ENCODE peak calls at places on chromosomes 1 and 21, in seven cellular contexts. N is HepG2, W is left lung, D is lung, B is Panc1, T is aorta, L is GM23248. C is an unnamed sample.

GRCh38 chr1:39238476-39238875 is 34.0 kb downstream of the MACF1 start:
- DNase-seq in N (no peak), W (no peak), D (no peak), B (no peak), T (no peak), L (peak; percentile 89), C (peak; percentile 53)

GRCh38 chr1:67970088-67970487 is 80.3 kb downstream of the DIRAS3 start:
- DNase-seq in N (no peak), W (no peak), D (no peak), B (peak; percentile 13), T (no peak), L (peak; percentile 91), C (no peak)

GRCh38 chr1:224580006-224580405 is 36.1 kb upstream of the CNIH3 start:
- DNase-seq in N (no peak), W (no peak), D (no peak), B (no peak), T (no peak), L (no peak), C (no peak)

GRCh38 chr1:1090424-1091343 is 16.6 kb upstream of the RNF223 start:
- DNase-seq in N (no peak), W (no peak), D (no peak), B (no peak), T (no peak), L (no peak), C (no peak)

GRCh38 chr21:24076179-24076578 is 1531.1 kb downstream of the MRPL39 start:
- DNase-seq in N (no peak), W (no peak), D (no peak), B (no peak), T (no peak), L (no peak), C (no peak)

GRCh38 chr1:228088586-228089498 is 6.3 kb downstream of the ARF1 start:
- DNase-seq in N (no peak), W (peak; percentile 46), D (no peak), B (no peak), T (peak; percentile 40), L (peak; percentile 82), C (no peak)

GRCh38 chr1:46128336-46128735 is 4.1 kb downstream of the PIK3R3 start:
- DNase-seq in N (no peak), W (no peak), D (no peak), B (no peak), T (no peak), L (peak; percentile 40), C (no peak)

GRCh38 chr1:6623269-6623965 is 1.3 kb upstream of the THAP3 start:
- DNase-seq in N (no peak), W (no peak), D (no peak), B (no peak), T (no peak), L (no peak), C (peak; percentile 57)

GRCh38 chr21:41600961-41601572 is 93.1 kb upstream of the TMPRSS2 start:
- DNase-seq in N (no peak), W (peak; percentile 23), D (no peak), B (no peak), T (no peak), L (no peak), C (no peak)

GRCh38 chr1:9275567-9276034 is 17.1 kb upstream of the SPSB1 start:
- DNase-seq in N (peak; percentile 46), W (peak; percentile 91), D (peak; percentile 67), B (peak; percentile 85), T (peak; percentile 89), L (peak; percentile 92), C (peak; percentile 91)

GRCh38 chr1:112938188-112938587 is 17.8 kb downstream of the SLC16A1 start:
- DNase-seq in N (no peak), W (no peak), D (no peak), B (no peak), T (no peak), L (no peak), C (peak; percentile 44)

GRCh38 chr1:55015731-55016620 is 17.2 kb downstream of the BSND start:
- DNase-seq in N (no peak), W (no peak), D (no peak), B (no peak), T (peak; percentile 22), L (peak; percentile 64), C (no peak)

GRCh38 chr21:38329176-38329575 is 72.4 kb downstream of the KCNJ15 start:
- DNase-seq in N (no peak), W (no peak), D (no peak), B (no peak), T (no peak), L (no peak), C (no peak)

GRCh38 chr1:65001238-65001792 is 35.0 kb upstream of the JAK1 start:
- DNase-seq in N (no peak), W (peak; percentile 89), D (peak; percentile 75), B (no peak), T (peak; percentile 91), L (peak; percentile 94), C (no peak)

GRCh38 chr1:243216741-243217140 is 38.3 kb downstream of the CEP170 start:
- DNase-seq in N (no peak), W (no peak), D (no peak), B (no peak), T (no peak), L (peak; percentile 29), C (no peak)

GRCh38 chr21:36756527-36756926 is 57.6 kb downstream of the SIM2 start:
- DNase-seq in N (peak; percentile 18), W (no peak), D (no peak), B (peak; percentile 27), T (no peak), L (peak; percentile 26), C (no peak)

GRCh38 chr1:48810740-48811139 is 34.0 kb upstream of the BEND5 start:
- DNase-seq in N (peak; percentile 3), W (no peak), D (no peak), B (no peak), T (no peak), L (no peak), C (no peak)

GRCh38 chr1:205258313-205259176 is 30.8 kb downstream of the TMCC2 start:
- DNase-seq in N (no peak), W (no peak), D (no peak), B (no peak), T (no peak), L (peak; percentile 41), C (peak; percentile 52)

GRCh38 chr1:156282143-156282478 is 514 bp downstream of the SMG5 start:
- DNase-seq in N (no peak), W (no peak), D (no peak), B (no peak), T (no peak), L (no peak), C (no peak)

GRCh38 chr1:180401999-180402398 is 100.4 kb downstream of the ACBD6 start:
- DNase-seq in N (no peak), W (no peak), D (no peak), B (no peak), T (no peak), L (no peak), C (no peak)

DNA sequence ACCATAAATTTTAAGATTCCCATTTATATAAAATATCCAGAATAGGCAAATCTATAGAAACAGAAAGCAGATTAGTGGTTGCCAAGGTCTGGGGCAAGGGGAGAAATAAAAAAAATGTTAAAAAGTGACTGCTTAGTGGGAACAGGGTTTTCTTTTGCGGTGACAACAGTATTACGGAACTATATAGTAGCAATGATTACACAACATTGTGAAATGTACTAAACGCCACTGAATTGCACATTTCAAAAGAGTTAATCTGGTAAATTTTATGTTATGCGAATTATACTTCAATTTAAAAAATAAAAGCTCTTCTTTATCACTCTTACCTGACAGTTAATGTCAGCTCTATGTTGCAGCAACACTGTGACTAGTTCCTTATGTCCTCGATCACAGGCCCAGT is 105.2 kb downstream of the ACBD6 start:
- DNase-seq in N (no peak), W (no peak), D (no peak), B (no peak), T (no peak), L (no peak), C (no peak)
- H3K27ac ChIP-seq in N (no peak overlapping the region), W (peak overlapping the region; percentile 75), D (no peak overlapping the region), B (no peak overlapping the region), T (no peak overlapping the region), L (no peak overlapping the region), C (no peak overlapping the region)

GRCh38 chr1:114043046-114043445 is 63.8 kb downstream of the OLFML3 start:
- DNase-seq in N (no peak), W (no peak), D (no peak), B (no peak), T (no peak), L (no peak), C (no peak)

GRCh38 chr1:114037503-114037890 is 58.2 kb downstream of the OLFML3 start:
- DNase-seq in N (no peak), W (no peak), D (no peak), B (no peak), T (no peak), L (no peak), C (no peak)

GRCh38 chr1:114043548-114043947 is 64.3 kb downstream of the OLFML3 start:
- DNase-seq in N (no peak), W (no peak), D (no peak), B (no peak), T (no peak), L (no peak), C (no peak)

GRCh38 chr1:114037952-114038867 is 58.9 kb downstream of the OLFML3 start:
- DNase-seq in N (no peak), W (no peak), D (no peak), B (no peak), T (no peak), L (no peak), C (no peak)

GRCh38 chr1:114040273-114041043 is 61.2 kb downstream of the OLFML3 start:
- DNase-seq in N (no peak), W (no peak), D (no peak), B (no peak), T (no peak), L (peak; percentile 75), C (no peak)
- H3K4me3 ChIP-seq in N (no peak overlapping the region), W (no peak overlapping the region), D (no peak overlapping the region), B (no peak overlapping the region), T (no peak overlapping the region), L (no peak overlapping the region), C (no peak overlapping the region)

GRCh38 chr1:23799570-23800395 is 771 bp downstream of the GALE start:
- DNase-seq in N (peak; percentile 61), W (peak; percentile 89), D (peak; percentile 92), B (peak; percentile 87), T (peak; percentile 69), L (peak; percentile 52), C (peak; percentile 38)
- H3K4me1 ChIP-seq in N (peaks cover 57% of the 10 kb centered on the region), W (peaks cover 27% of the 10 kb centered on the region), D (no peaks in the 10 kb centered on the region), B (peaks cover 40% of the 10 kb centered on the region), T (no peaks in the 10 kb centered on the region), L (peaks cover 7% of the 10 kb centered on the region), C (peaks cover 8% of the 10 kb centered on the region)

DNA sequence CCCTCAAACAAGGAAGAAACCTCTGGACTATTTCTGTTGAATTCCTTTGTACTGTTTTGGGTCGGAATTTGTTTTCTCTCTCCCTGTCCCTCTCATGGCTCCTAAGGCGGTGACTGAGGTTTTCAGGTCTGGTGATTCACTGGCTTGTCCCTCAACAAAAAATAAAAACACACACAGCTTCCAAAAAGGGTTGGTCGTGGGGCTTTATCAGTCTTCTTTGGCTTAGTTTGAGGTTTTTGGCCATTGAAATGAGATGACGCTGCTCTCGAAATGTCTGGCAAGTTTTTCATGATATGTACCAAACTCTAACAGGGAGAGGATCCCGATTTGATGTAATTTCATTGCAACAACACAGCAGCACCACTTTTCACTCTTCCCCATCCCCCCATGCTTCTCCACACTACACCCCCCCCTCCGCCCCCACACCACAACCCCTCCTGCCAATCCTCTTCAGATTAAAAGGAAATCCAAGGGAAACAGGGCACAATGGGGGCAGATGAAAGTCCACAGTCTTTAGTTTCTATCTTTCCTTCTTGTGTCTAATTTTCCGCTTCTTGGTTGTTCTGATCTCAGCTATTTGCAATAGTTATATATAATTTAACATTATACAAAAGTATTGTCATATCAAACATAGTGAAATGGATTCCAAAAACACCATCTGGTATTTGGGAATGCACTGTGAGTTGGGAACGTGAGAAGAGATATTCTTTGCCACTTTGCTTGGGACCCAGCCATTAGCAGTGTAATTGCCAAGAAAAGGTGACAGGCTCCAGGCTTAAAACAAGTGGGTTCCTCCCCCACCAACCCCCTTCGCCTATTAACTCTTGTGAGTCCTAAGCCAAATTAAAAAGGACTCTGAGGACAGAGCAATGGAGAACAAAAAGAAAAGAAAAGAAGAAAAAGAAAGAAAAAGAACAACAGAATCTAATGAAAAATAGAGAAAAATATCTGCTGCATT is 186.9 kb upstream of the NFIA start:
- DNase-seq in N (no peak), W (no peak), D (no peak), B (no peak), T (no peak), L (peak; percentile 18), C (no peak)
- H3K27ac ChIP-seq in N (no peak overlapping the region), W (no peak overlapping the region), D (peak overlapping the region; percentile 60), B (no peak overlapping the region), T (no peak overlapping the region), L (no peak overlapping the region), C (no peak overlapping the region)

C was measured in SJCRH30.